ENCODE peak calls at places on chromosomes 11 and 22, in six cellular contexts. D is activated CD4-positive, alpha-beta T cell treated with anti-CD3 and anti-CD28 coated beads, Interleukin-2, amount 10 ng/mL, durations not matched to agents 7 days and 5 days; E is dorsolateral prefrontal cortex; H is stimulated activated CD4-positive, alpha-beta T cell treated with anti-CD3 and anti-CD28 coated beads, Interleukin-12 subunit alpha, Interleukin-12 subunit beta, amount 100 ng/mL, for 48 hours; Z is epithelial cell of esophagus; N is left cardiac atrium. O is an unnamed sample.

GRCh38 chr11:133968300-133968699 is 11.5 kb upstream of the IGSF9B start:
- DNase-seq in D (no peak), E (no peak), H (no peak), Z (no peak), N (no peak), O (no peak)

GRCh38 chr11:130215531-130216220 is 56.1 kb downstream of the ST14 start:
- DNase-seq in D (no peak), E (no peak), H (no peak), Z (no peak), N (no peak), O (no peak)

GRCh38 chr11:8773125-8773524 is 90.5 kb downstream of the RPL27A start:
- DNase-seq in D (no peak), E (no peak), H (no peak), Z (no peak), N (no peak), O (no peak)

GRCh38 chr11:118264568-118265470 is 722 bp upstream of the MPZL2 start:
- DNase-seq in D (no peak), E (no peak), H (no peak), Z (peak; percentile 44), N (no peak), O (no peak)

GRCh38 chr11:75275581-75275980 is 35.0 kb downstream of the TPBGL start:
- DNase-seq in D (peak; percentile 86), E (no peak), H (peak; percentile 18), Z (no peak), N (peak; percentile 53), O (no peak)

GRCh38 chr11:34631737-34632104 is 10.8 kb downstream of the EHF start:
- DNase-seq in D (no peak), E (no peak), H (no peak), Z (no peak), N (no peak), O (no peak)

GRCh38 chr11:44661311-44661717 is 65.4 kb upstream of the TSPAN18 start:
- DNase-seq in D (no peak), E (no peak), H (no peak), Z (no peak), N (no peak), O (no peak)

GRCh38 chr22:23984430-23984829 is 4.5 kb downstream of the GSTT2 start:
- DNase-seq in D (peak; percentile 66), E (no peak), H (peak; percentile 56), Z (peak; percentile 27), N (no peak), O (no peak)

GRCh38 chr11:67530282-67530592 is 7.0 kb upstream of the CABP2 start:
- DNase-seq in D (no peak), E (no peak), H (no peak), Z (no peak), N (no peak), O (no peak)

GRCh38 chr22:26466196-26466595 is 17.4 kb downstream of the HPS4 start:
- DNase-seq in D (no peak), E (no peak), H (no peak), Z (no peak), N (no peak), O (no peak)

GRCh38 chr22:21593406-21594232 is 26.1 kb downstream of the UBE2L3 start:
- DNase-seq in D (no peak), E (no peak), H (no peak), Z (no peak), N (peak; percentile 72), O (no peak)

GRCh38 chr11:75347781-75348613 is 3.5 kb downstream of the ARRB1 start:
- DNase-seq in D (no peak), E (no peak), H (no peak), Z (peak; percentile 64), N (peak; percentile 72), O (no peak)

GRCh38 chr22:19747574-19747973 is 13.0 kb upstream of the TBX1 start:
- DNase-seq in D (no peak), E (no peak), H (no peak), Z (no peak), N (no peak), O (no peak)

GRCh38 chr22:25760294-25760693 is 18.3 kb downstream of the MYO18B start:
- DNase-seq in D (no peak), E (no peak), H (no peak), Z (no peak), N (no peak), O (no peak)

GRCh38 chr11:126303623-126304456 is at the start of gene DCPS:
- DNase-seq in D (peak; percentile 86), E (peak; percentile 85), H (peak; percentile 82), Z (peak; percentile 91), N (peak; percentile 92), O (peak; percentile 24)

GRCh38 chr22:31143038-31143437 is 2.7 kb upstream of the PLA2G3 start:
- DNase-seq in D (no peak), E (no peak), H (no peak), Z (no peak), N (no peak), O (no peak)

GRCh38 chr11:13009921-13010736 is 1.0 kb downstream of the RASSF10 start:
- DNase-seq in D (no peak), E (no peak), H (no peak), Z (peak; percentile 66), N (peak; percentile 31), O (no peak)

GRCh38 chr22:27397948-27398330 is 403.6 kb downstream of the MN1 start:
- DNase-seq in D (no peak), E (no peak), H (no peak), Z (no peak), N (peak; percentile 79), O (no peak)

GRCh38 chr11:62923634-62924411 is 2.7 kb upstream of the CHRM1 start:
- DNase-seq in D (peak; percentile 27), E (peak; percentile 43), H (no peak), Z (peak; percentile 36), N (no peak), O (no peak)

GRCh38 chr22:22704156-22704946 is 59.9 kb downstream of the GGTLC2 start:
- DNase-seq in D (no peak), E (no peak), H (no peak), Z (no peak), N (no peak), O (no peak)

GRCh38 chr11:113874096-113874919 is 1.1 kb downstream of the USP28 start:
- DNase-seq in D (no peak), E (no peak), H (no peak), Z (peak; percentile 19), N (no peak), O (no peak)